ENCODE peak calls at places on chromosomes 11 and 22, in five cellular contexts. F is adrenal gland; M is NCI-H1694 treated with DMSO at 0.1 percent for 48 hours; U is effector memory CD8-positive, alpha-beta T cell; J is stimulated activated CD8-positive, alpha-beta memory T cell treated with anti-CD3 and anti-CD28 coated beads, Interleukin-4, amount 100 ng/mL, for 48 hours. C is an unnamed sample.
A peak's percentile ranks its signal among the peaks of the same experiment; 100 is the strongest.

GRCh38 chr22:36934940-36935610 is 21.6 kb downstream of the CSF2RB start:
- DNase-seq in F (no peak), M (no peak), U (no peak), J (no peak), C (no peak)

GRCh38 chr22:23236026-23236425 is 55.7 kb downstream of the BCR start:
- DNase-seq in F (no peak), M (no peak), U (no peak), J (no peak), C (no peak)

GRCh38 chr11:44809283-44809682 is 82.5 kb downstream of the TSPAN18 start:
- DNase-seq in F (no peak), M (no peak), U (no peak), J (no peak), C (no peak)

GRCh38 chr11:23313001-23313400 is 452.7 kb upstream of the CCDC179 start:
- DNase-seq in F (no peak), M (no peak), U (no peak), J (no peak), C (no peak)

GRCh38 chr11:46322759-46323158 is 24.5 kb upstream of the DGKZ start:
- DNase-seq in F (no peak), M (no peak), U (no peak), J (peak; percentile 54), C (no peak)

GRCh38 chr11:118857385-118857784 is 26.3 kb upstream of the CXCR5 start:
- DNase-seq in F (no peak), M (no peak), U (no peak), J (no peak), C (no peak)

GRCh38 chr22:19886605-19887250 is 32.1 kb upstream of the GNB1L start:
- DNase-seq in F (no peak), M (no peak), U (no peak), J (no peak), C (no peak)

GRCh38 chr11:6703247-6704063 is 20.3 kb upstream of the MRPL17 start:
- DNase-seq in F (peak; percentile 82), M (peak; percentile 9), U (peak; percentile 21), J (no peak), C (no peak)

GRCh38 chr11:35178067-35178805 is 39.3 kb downstream of the CD44 start:
- DNase-seq in F (no peak), M (no peak), U (no peak), J (no peak), C (no peak)

GRCh38 chr11:128463386-128463829 is 124.0 kb downstream of the ETS1 start:
- DNase-seq in F (peak; percentile 56), M (no peak), U (no peak), J (no peak), C (no peak)

GRCh38 chr11:112507281-112507680 is 246.6 kb upstream of the PLET1 start:
- DNase-seq in F (no peak), M (no peak), U (no peak), J (no peak), C (no peak)

GRCh38 chr11:120057595-120058581 is 80.0 kb downstream of the TRIM29 start:
- DNase-seq in F (no peak), M (no peak), U (no peak), J (no peak), C (no peak)

C was measured in glomerular endothelial cell.